ENCODE peak calls at places on chromosomes 5 and 9, in six cellular contexts. V, F, A, I, B and Z are unnamed samples.

GRCh38 chr5:90421136-90421535 is 11.6 kb upstream of the CETN3 start:
- DNase-seq in V (no peak), F (no peak), A (peak), I (peak), B (no peak), Z (no peak)

GRCh38 chr9:114347675-114348074 is 18.0 kb downstream of the ORM2 start:
- DNase-seq in V (no peak), F (no peak), A (no peak), I (no peak), B (no peak), Z (no peak)

GRCh38 chr9:97811534-97812246 is 41.3 kb upstream of the FOXE1 start:
- DNase-seq in V (no peak), F (no peak), A (peak), I (no peak), B (no peak), Z (no peak)

GRCh38 chr5:114782869-114783268 is 386.8 kb downstream of the TRIM36 start:
- DNase-seq in V (peak), F (no peak), A (no peak), I (no peak), B (no peak), Z (no peak)

GRCh38 chr5:58923355-58923754 is 340.5 kb downstream of the RAB3C start:
- DNase-seq in V (no peak), F (no peak), A (no peak), I (no peak), B (no peak), Z (no peak)

GRCh38 chr9:18890372-18890771 is 142.6 kb downstream of the SAXO1 start:
- DNase-seq in V (no peak), F (no peak), A (peak), I (no peak), B (peak), Z (no peak)

GRCh38 chr5:31165729-31166128 is 27.8 kb upstream of the CDH6 start:
- DNase-seq in V (no peak), F (no peak), A (no peak), I (no peak), B (no peak), Z (no peak)

GRCh38 chr9:135028956-135029355 is 58.5 kb upstream of the OLFM1 start:
- DNase-seq in V (no peak), F (no peak), A (no peak), I (no peak), B (no peak), Z (no peak)

GRCh38 chr5:67047180-67047579 is 149.4 kb downstream of the CD180 start:
- DNase-seq in V (no peak), F (no peak), A (no peak), I (peak), B (peak), Z (no peak)

GRCh38 chr9:81664638-81665513 is 24.5 kb downstream of the TLE1 start:
- DNase-seq in V (no peak), F (no peak), A (no peak), I (no peak), B (no peak), Z (no peak)

GRCh38 chr5:42461033-42461432 is 37.8 kb downstream of the GHR start:
- DNase-seq in V (no peak), F (no peak), A (no peak), I (no peak), B (no peak), Z (no peak)
- H3K4me3 ChIP-seq in V (no peak), F (no peak), A (no peak), I (no peak), B (no peak), Z (no peak)

GRCh38 chr5:132410451-132411381 is 41.2 kb downstream of the SLC22A5 start:
- DNase-seq in V (peak), F (peak), A (peak), I (peak), B (peak), Z (peak)
- TF ChIP-seq POLR2A in V (no peak), F (peak), A (peak), I (peak), B (peak), Z (peak)

DNA sequence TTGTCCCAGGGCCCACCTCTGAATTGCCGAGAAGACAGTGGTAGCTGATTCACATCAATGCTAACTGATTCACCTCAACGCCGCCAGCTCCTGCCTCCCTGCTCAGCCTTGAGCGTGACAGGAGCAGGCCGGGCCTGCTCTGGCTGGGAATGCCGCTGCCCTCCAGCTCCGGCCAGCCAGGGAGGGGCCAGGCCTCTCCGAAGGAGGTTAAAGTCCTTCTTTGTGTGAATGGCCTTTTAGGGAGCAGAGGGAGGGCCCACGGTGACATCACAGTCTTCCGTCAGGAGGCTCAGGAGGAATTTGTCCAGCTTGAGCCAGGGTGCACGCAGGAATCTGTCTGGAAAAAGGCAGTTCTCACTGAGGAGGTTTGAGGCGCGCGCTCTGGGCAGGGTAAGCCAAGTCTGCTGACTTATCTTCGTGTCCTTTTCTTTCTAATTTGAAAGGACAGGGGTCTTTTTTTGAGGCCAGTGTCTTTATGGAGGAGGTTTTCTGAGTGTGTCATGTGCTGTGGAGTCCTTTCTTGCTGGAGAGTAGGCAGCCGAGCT is 82.7 kb downstream of the C9orf152 start:
- DNase-seq in V (peak), F (peak), A (peak), I (peak), B (peak), Z (peak)
- H3K4me3 ChIP-seq in V (no peak), F (peak), A (peak), I (peak), B (no peak), Z (peak)

GRCh38 chr9:104968025-104968982 is 40.3 kb upstream of the ABCA1 start:
- DNase-seq in V (peak), F (peak), A (peak), I (peak), B (peak), Z (peak)
- TF ChIP-seq POLR2A in V (no peak), F (peak), A (no peak), I (no peak), B (peak), Z (no peak)

DNA sequence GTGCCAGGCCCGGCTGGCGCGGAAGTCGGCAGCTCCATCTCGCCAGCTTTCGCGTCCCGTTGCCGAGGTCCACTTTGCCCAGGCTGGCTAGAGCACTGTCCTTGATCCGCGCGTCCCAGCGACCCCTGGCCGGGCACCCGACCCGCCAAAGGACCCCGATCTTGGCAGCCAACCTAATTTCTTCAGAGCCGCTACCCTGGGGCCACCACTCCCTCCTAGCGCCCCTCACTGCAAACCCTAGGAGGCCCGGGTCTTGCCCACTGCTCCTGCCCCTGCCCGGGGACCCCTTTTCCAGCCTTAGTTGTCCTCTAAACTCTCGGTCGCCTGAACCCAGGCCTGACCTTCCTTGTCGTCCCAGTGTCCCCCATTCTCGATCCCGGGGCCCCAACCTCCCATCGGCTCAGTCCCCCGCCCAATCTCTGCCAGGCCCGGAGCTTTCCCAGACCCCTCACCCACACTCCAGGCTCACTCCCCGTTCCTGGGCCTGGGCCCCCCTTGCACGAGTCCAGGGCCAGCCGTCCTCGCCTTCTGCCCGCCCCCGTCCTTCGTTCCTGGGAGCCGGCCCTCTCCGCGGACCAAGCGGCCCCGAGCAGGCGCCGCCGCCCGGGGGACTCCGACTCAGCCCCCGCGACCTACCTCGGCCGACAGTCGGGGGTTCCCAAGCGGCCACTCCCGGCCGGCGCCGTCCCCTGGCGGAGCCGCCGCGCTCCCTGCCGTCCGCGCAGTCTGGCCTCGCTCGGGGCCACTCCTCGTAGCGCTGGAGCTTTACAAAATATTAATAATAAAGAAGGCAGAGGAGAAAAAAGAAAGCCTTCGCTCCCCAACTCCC is 701 bp upstream of the LMX1B start:
- DNase-seq in V (peak), F (no peak), A (no peak), I (no peak), B (no peak), Z (no peak)
- H3K4me3 ChIP-seq in V (peak), F (peak), A (no peak), I (peak), B (no peak), Z (no peak)

GRCh38 chr5:440413-441180 is 2.4 kb upstream of the EXOC3 start:
- DNase-seq in V (no peak), F (no peak), A (no peak), I (peak), B (no peak), Z (no peak)

GRCh38 chr5:441996-442334 is 1.0 kb upstream of the EXOC3 start:
- DNase-seq in V (no peak), F (no peak), A (no peak), I (no peak), B (no peak), Z (no peak)

GRCh38 chr5:444226-444625 is 1.2 kb downstream of the EXOC3 start:
- DNase-seq in V (no peak), F (no peak), A (no peak), I (peak), B (no peak), Z (no peak)

GRCh38 chr5:443239-444151 is 519 bp downstream of the EXOC3 start:
- DNase-seq in V (no peak), F (peak), A (no peak), I (peak), B (no peak), Z (peak)

DNA sequence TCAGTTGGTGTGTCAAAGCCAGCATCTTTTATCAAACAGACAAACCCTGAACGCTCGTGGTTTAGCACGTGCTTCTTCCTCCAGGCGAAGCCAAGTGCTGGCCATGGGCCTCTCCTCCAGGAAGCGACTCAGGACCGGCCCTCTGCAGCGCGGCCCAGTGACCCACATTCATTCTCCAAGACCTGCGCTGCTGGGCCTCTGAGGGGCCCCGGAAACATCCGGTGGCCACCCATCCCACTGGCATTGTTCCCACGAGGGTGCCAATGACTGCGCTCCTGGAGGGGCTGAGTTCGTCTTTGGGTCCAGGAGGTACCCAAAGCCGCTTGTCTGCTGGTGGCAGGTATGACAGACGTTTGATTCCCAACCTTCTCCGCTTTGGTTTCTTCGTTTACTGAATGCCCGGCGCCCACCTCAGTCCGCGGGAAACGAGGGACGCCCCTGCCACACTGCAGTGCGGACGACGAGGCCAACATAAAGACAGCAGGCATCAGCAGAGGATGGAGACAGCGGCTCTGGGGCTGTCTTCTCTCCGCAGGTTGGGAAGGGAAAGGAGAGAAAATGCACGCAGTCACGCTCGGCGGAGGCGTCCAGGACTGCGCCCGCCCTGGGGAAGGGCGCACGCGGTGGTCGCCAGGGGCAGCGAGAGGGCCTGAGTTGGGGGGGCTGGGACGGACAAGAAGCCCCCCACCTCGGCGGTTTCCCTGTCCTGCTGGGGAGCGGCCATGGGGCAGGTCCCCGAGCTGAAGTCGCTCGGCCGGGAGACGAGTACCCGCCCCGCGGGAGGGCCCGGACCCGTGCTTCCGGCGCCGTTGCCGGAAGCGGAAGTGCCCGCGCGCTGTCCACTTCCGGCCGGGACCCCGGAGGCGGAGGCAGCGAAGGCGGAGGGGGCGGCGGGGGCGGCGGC is at the start of gene EXOC3:
- DNase-seq in V (peak), F (peak), A (peak), I (peak), B (peak), Z (peak)
- TF ChIP-seq POLR2A in V (no peak), F (peak), A (peak), I (peak), B (peak), Z (no peak)

DNA sequence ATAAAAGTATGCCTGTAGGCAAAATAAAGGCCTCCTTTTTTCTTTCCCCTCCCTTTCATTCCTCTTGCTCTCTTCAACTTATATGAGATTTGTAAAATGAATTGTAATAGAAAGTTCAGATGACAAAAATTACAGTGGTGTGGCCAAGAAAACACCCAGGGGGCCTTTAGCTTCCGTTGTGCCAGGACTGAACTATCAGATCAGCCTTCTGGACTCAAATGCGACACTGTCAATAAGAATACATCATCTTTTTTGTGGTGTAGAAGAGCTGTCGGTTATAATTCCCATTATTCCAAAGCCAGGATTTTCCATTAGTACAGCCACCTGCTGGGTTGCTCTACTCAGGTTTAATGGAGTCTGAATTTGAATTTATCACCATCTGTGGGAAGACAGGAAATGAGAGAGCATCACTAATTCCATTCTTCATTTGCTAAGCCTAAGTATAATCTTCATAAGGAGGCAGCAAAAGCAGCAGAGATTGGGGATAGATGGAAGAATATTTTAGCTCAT is 443.4 kb downstream of the ANXA1 start:
- DNase-seq in V (no peak), F (no peak), A (no peak), I (no peak), B (no peak), Z (no peak)
- H3K4me3 ChIP-seq in V (no peak), F (no peak), A (no peak), I (no peak), B (no peak), Z (no peak)